ENCODE peak calls at places on chromosomes 1 and 21, in ten cellular contexts. One of them, this sample, is unnamed.

GRCh38 chr1:62962794-62963776 is 179.2 kb downstream of the ATG4C start:
- DNase-seq in Calu3: peak
- DNase-seq in GM04503: no peak
- DNase-seq in NCI-H774: peak
- DNase-seq in neural crest cell: peak
- DNase-seq in KG1: no peak
- DNase-seq in kidney glomerular epithelial cell: peak
- DNase-seq in iPS DF 19.7: peak
- DNase-seq in SW480: peak
- DNase-seq in iris pigment epithelial cell: peak
- DNase-seq in this sample: no peak

GRCh38 chr1:165645654-165646366 is 14.8 kb downstream of the MGST3 start:
- DNase-seq in SW480: peak
- DNase-seq in neural crest cell: no peak
- DNase-seq in KG1: no peak
- DNase-seq in NCI-H774: no peak
- DNase-seq in kidney glomerular epithelial cell: peak
- DNase-seq in iPS DF 19.7: no peak
- DNase-seq in Calu3: peak
- DNase-seq in iris pigment epithelial cell: no peak
- DNase-seq in GM04503: no peak
- DNase-seq in this sample: no peak

GRCh38 chr1:2073382-2074230 is 23.4 kb downstream of the PRKCZ start:
- DNase-seq in GM04503: peak
- DNase-seq in KG1: no peak
- DNase-seq in Calu3: no peak
- DNase-seq in iris pigment epithelial cell: peak
- DNase-seq in SW480: no peak
- DNase-seq in NCI-H774: no peak
- DNase-seq in kidney glomerular epithelial cell: no peak
- DNase-seq in neural crest cell: peak
- DNase-seq in iPS DF 19.7: no peak
- DNase-seq in this sample: no peak

GRCh38 chr1:56062625-56063024 is 516.7 kb downstream of the PLPP3 start:
- DNase-seq in NCI-H774: no peak
- DNase-seq in kidney glomerular epithelial cell: no peak
- DNase-seq in SW480: no peak
- DNase-seq in GM04503: no peak
- DNase-seq in iris pigment epithelial cell: no peak
- DNase-seq in Calu3: no peak
- DNase-seq in neural crest cell: no peak
- DNase-seq in iPS DF 19.7: no peak
- DNase-seq in KG1: no peak
- DNase-seq in this sample: no peak

GRCh38 chr1:232575524-232576040 is 54.4 kb downstream of the SIPA1L2 start:
- DNase-seq in GM04503: no peak
- DNase-seq in Calu3: no peak
- DNase-seq in NCI-H774: no peak
- DNase-seq in iPS DF 19.7: no peak
- DNase-seq in iris pigment epithelial cell: peak
- DNase-seq in KG1: no peak
- DNase-seq in kidney glomerular epithelial cell: no peak
- DNase-seq in neural crest cell: no peak
- DNase-seq in SW480: no peak
- DNase-seq in this sample: no peak

GRCh38 chr1:214234635-214235025 is 46.3 kb upstream of the SMYD2 start:
- DNase-seq in neural crest cell: no peak
- DNase-seq in iPS DF 19.7: no peak
- DNase-seq in Calu3: no peak
- DNase-seq in iris pigment epithelial cell: no peak
- DNase-seq in KG1: no peak
- DNase-seq in GM04503: no peak
- DNase-seq in SW480: no peak
- DNase-seq in NCI-H774: peak
- DNase-seq in kidney glomerular epithelial cell: no peak
- DNase-seq in this sample: no peak

GRCh38 chr1:4267381-4268261 is 367.5 kb upstream of the C1orf174 start:
- DNase-seq in KG1: no peak
- DNase-seq in GM04503: no peak
- DNase-seq in NCI-H774: no peak
- DNase-seq in neural crest cell: no peak
- DNase-seq in kidney glomerular epithelial cell: peak
- DNase-seq in SW480: peak
- DNase-seq in iPS DF 19.7: no peak
- DNase-seq in Calu3: no peak
- DNase-seq in iris pigment epithelial cell: no peak
- DNase-seq in this sample: no peak

GRCh38 chr1:228786361-228787129 is 51.3 kb downstream of the RHOU start:
- DNase-seq in SW480: no peak
- DNase-seq in NCI-H774: no peak
- DNase-seq in GM04503: no peak
- DNase-seq in neural crest cell: no peak
- DNase-seq in KG1: no peak
- DNase-seq in iris pigment epithelial cell: no peak
- DNase-seq in iPS DF 19.7: no peak
- DNase-seq in Calu3: no peak
- DNase-seq in kidney glomerular epithelial cell: no peak
- DNase-seq in this sample: no peak

GRCh38 chr1:79745928-79746327 is 739.4 kb upstream of the ADGRL4 start:
- DNase-seq in kidney glomerular epithelial cell: no peak
- DNase-seq in iris pigment epithelial cell: no peak
- DNase-seq in Calu3: peak
- DNase-seq in neural crest cell: no peak
- DNase-seq in KG1: no peak
- DNase-seq in iPS DF 19.7: no peak
- DNase-seq in GM04503: no peak
- DNase-seq in NCI-H774: no peak
- DNase-seq in SW480: no peak
- DNase-seq in this sample: no peak

GRCh38 chr1:205766038-205766437 is 9.2 kb downstream of the RAB29 start:
- DNase-seq in kidney glomerular epithelial cell: peak
- DNase-seq in NCI-H774: no peak
- DNase-seq in Calu3: no peak
- DNase-seq in SW480: no peak
- DNase-seq in GM04503: no peak
- DNase-seq in iris pigment epithelial cell: peak
- DNase-seq in KG1: no peak
- DNase-seq in neural crest cell: no peak
- DNase-seq in iPS DF 19.7: no peak
- DNase-seq in this sample: no peak

GRCh38 chr1:108561731-108562326 is 1.9 kb downstream of the EEIG2 start:
- DNase-seq in kidney glomerular epithelial cell: no peak
- DNase-seq in iPS DF 19.7: peak
- DNase-seq in Calu3: peak
- DNase-seq in SW480: peak
- DNase-seq in neural crest cell: peak
- DNase-seq in GM04503: no peak
- DNase-seq in NCI-H774: peak
- DNase-seq in iris pigment epithelial cell: no peak
- DNase-seq in KG1: peak
- DNase-seq in this sample: peak

GRCh38 chr1:170668301-170668789 is 4.4 kb downstream of the PRRX1 start:
- DNase-seq in neural crest cell: no peak
- DNase-seq in iris pigment epithelial cell: peak
- DNase-seq in kidney glomerular epithelial cell: no peak
- DNase-seq in KG1: no peak
- DNase-seq in SW480: no peak
- DNase-seq in NCI-H774: peak
- DNase-seq in iPS DF 19.7: no peak
- DNase-seq in Calu3: peak
- DNase-seq in GM04503: no peak
- DNase-seq in this sample: no peak

GRCh38 chr1:95627244-95627643 is 393.2 kb downstream of the RWDD3 start:
- DNase-seq in KG1: no peak
- DNase-seq in SW480: no peak
- DNase-seq in Calu3: no peak
- DNase-seq in GM04503: no peak
- DNase-seq in NCI-H774: no peak
- DNase-seq in neural crest cell: no peak
- DNase-seq in iPS DF 19.7: no peak
- DNase-seq in iris pigment epithelial cell: no peak
- DNase-seq in kidney glomerular epithelial cell: no peak
- DNase-seq in this sample: no peak

GRCh38 chr1:228364706-228365213 is 41.9 kb downstream of the TRIM11 start:
- DNase-seq in neural crest cell: no peak
- DNase-seq in kidney glomerular epithelial cell: no peak
- DNase-seq in iris pigment epithelial cell: no peak
- DNase-seq in KG1: no peak
- DNase-seq in SW480: no peak
- DNase-seq in GM04503: no peak
- DNase-seq in NCI-H774: no peak
- DNase-seq in Calu3: no peak
- DNase-seq in iPS DF 19.7: no peak
- DNase-seq in this sample: peak

GRCh38 chr1:111097356-111098099 is 42.4 kb downstream of the DRAM2 start:
- DNase-seq in GM04503: no peak
- DNase-seq in kidney glomerular epithelial cell: no peak
- DNase-seq in neural crest cell: no peak
- DNase-seq in SW480: no peak
- DNase-seq in iris pigment epithelial cell: no peak
- DNase-seq in iPS DF 19.7: no peak
- DNase-seq in KG1: no peak
- DNase-seq in NCI-H774: no peak
- DNase-seq in Calu3: no peak
- DNase-seq in this sample: no peak

GRCh38 chr1:58982259-58982998 is 198.6 kb upstream of the JUN start:
- DNase-seq in kidney glomerular epithelial cell: no peak
- DNase-seq in Calu3: no peak
- DNase-seq in neural crest cell: no peak
- DNase-seq in SW480: peak
- DNase-seq in iris pigment epithelial cell: peak
- DNase-seq in KG1: no peak
- DNase-seq in GM04503: no peak
- DNase-seq in NCI-H774: peak
- DNase-seq in iPS DF 19.7: no peak
- DNase-seq in this sample: no peak

GRCh38 chr21:33289199-33289819 is 23.1 kb downstream of the IL10RB start:
- DNase-seq in iris pigment epithelial cell: peak
- DNase-seq in KG1: no peak
- DNase-seq in GM04503: no peak
- DNase-seq in Calu3: no peak
- DNase-seq in kidney glomerular epithelial cell: peak
- DNase-seq in iPS DF 19.7: no peak
- DNase-seq in SW480: no peak
- DNase-seq in NCI-H774: no peak
- DNase-seq in neural crest cell: no peak
- DNase-seq in this sample: no peak

GRCh38 chr1:31568895-31569655 is 7.2 kb upstream of the TINAGL1 start:
- DNase-seq in NCI-H774: no peak
- DNase-seq in GM04503: no peak
- DNase-seq in iris pigment epithelial cell: no peak
- DNase-seq in kidney glomerular epithelial cell: no peak
- DNase-seq in SW480: no peak
- DNase-seq in iPS DF 19.7: no peak
- DNase-seq in neural crest cell: no peak
- DNase-seq in KG1: no peak
- DNase-seq in Calu3: no peak
- DNase-seq in this sample: peak

GRCh38 chr1:62391369-62391971 is 45.4 kb upstream of the USP1 start:
- DNase-seq in GM04503: no peak
- DNase-seq in iris pigment epithelial cell: peak
- DNase-seq in KG1: peak
- DNase-seq in NCI-H774: no peak
- DNase-seq in neural crest cell: peak
- DNase-seq in SW480: peak
- DNase-seq in Calu3: peak
- DNase-seq in kidney glomerular epithelial cell: no peak
- DNase-seq in iPS DF 19.7: no peak
- DNase-seq in this sample: no peak

GRCh38 chr1:81410919-81411318 is 389.8 kb upstream of the ADGRL2 start:
- DNase-seq in Calu3: no peak
- DNase-seq in KG1: no peak
- DNase-seq in GM04503: no peak
- DNase-seq in SW480: no peak
- DNase-seq in iPS DF 19.7: no peak
- DNase-seq in NCI-H774: no peak
- DNase-seq in neural crest cell: no peak
- DNase-seq in kidney glomerular epithelial cell: no peak
- DNase-seq in iris pigment epithelial cell: no peak
- DNase-seq in this sample: no peak

GRCh38 chr21:45979141-45979631 is 2.4 kb upstream of the COL6A1 start:
- DNase-seq in iPS DF 19.7: no peak
- DNase-seq in neural crest cell: no peak
- DNase-seq in iris pigment epithelial cell: peak
- DNase-seq in KG1: no peak
- DNase-seq in kidney glomerular epithelial cell: no peak
- DNase-seq in GM04503: no peak
- DNase-seq in Calu3: no peak
- DNase-seq in NCI-H774: no peak
- DNase-seq in SW480: peak
- DNase-seq in this sample: peak

GRCh38 chr1:111856411-111857135 is 100.9 kb downstream of the DDX20 start:
- DNase-seq in Calu3: no peak
- DNase-seq in kidney glomerular epithelial cell: no peak
- DNase-seq in KG1: no peak
- DNase-seq in NCI-H774: peak
- DNase-seq in neural crest cell: no peak
- DNase-seq in GM04503: no peak
- DNase-seq in iris pigment epithelial cell: no peak
- DNase-seq in SW480: peak
- DNase-seq in iPS DF 19.7: no peak
- DNase-seq in this sample: no peak

GRCh38 chr1:156750932-156751723 is at the start of gene HDGF:
- DNase-seq in Calu3: peak
- DNase-seq in iris pigment epithelial cell: peak
- DNase-seq in SW480: no peak
- DNase-seq in KG1: no peak
- DNase-seq in iPS DF 19.7: no peak
- DNase-seq in NCI-H774: peak
- DNase-seq in neural crest cell: peak
- DNase-seq in kidney glomerular epithelial cell: no peak
- DNase-seq in GM04503: no peak
- DNase-seq in this sample: peak

GRCh38 chr1:119771016-119771415 is 2.3 kb upstream of the HMGCS2 start:
- DNase-seq in neural crest cell: no peak
- DNase-seq in Calu3: no peak
- DNase-seq in iris pigment epithelial cell: no peak
- DNase-seq in KG1: no peak
- DNase-seq in SW480: no peak
- DNase-seq in NCI-H774: no peak
- DNase-seq in GM04503: no peak
- DNase-seq in kidney glomerular epithelial cell: no peak
- DNase-seq in iPS DF 19.7: no peak
- DNase-seq in this sample: no peak

GRCh38 chr1:44672254-44672955 is 1.9 kb downstream of the TMEM53 start:
- DNase-seq in kidney glomerular epithelial cell: no peak
- DNase-seq in iris pigment epithelial cell: peak
- DNase-seq in iPS DF 19.7: no peak
- DNase-seq in neural crest cell: peak
- DNase-seq in GM04503: no peak
- DNase-seq in Calu3: no peak
- DNase-seq in SW480: peak
- DNase-seq in NCI-H774: no peak
- DNase-seq in KG1: peak
- DNase-seq in this sample: peak

GRCh38 chr1:115423776-115424175 is 85.7 kb upstream of the NGF start:
- DNase-seq in SW480: no peak
- DNase-seq in Calu3: no peak
- DNase-seq in kidney glomerular epithelial cell: no peak
- DNase-seq in NCI-H774: no peak
- DNase-seq in KG1: no peak
- DNase-seq in GM04503: no peak
- DNase-seq in neural crest cell: no peak
- DNase-seq in iris pigment epithelial cell: peak
- DNase-seq in iPS DF 19.7: no peak
- DNase-seq in this sample: no peak

GRCh38 chr21:45871616-45872236 is 109.8 kb upstream of the COL6A1 start:
- DNase-seq in KG1: no peak
- DNase-seq in SW480: no peak
- DNase-seq in Calu3: no peak
- DNase-seq in neural crest cell: no peak
- DNase-seq in GM04503: no peak
- DNase-seq in NCI-H774: no peak
- DNase-seq in kidney glomerular epithelial cell: no peak
- DNase-seq in iris pigment epithelial cell: no peak
- DNase-seq in iPS DF 19.7: no peak
- DNase-seq in this sample: peak

GRCh38 chr1:161068306-161069200 is 1.1 kb downstream of the ARHGAP30 start:
- DNase-seq in KG1: peak
- DNase-seq in GM04503: no peak
- DNase-seq in NCI-H774: no peak
- DNase-seq in iris pigment epithelial cell: no peak
- DNase-seq in Calu3: no peak
- DNase-seq in iPS DF 19.7: no peak
- DNase-seq in SW480: no peak
- DNase-seq in kidney glomerular epithelial cell: no peak
- DNase-seq in neural crest cell: no peak
- DNase-seq in this sample: peak